ENCODE peak calls at places on chromosomes 7 and 10, in four cellular contexts. D is suprapubic skin, Y is upper lobe of left lung, X is uterus. J is an unnamed sample.

GRCh38 chr10:25556457-25556856 is 377.6 kb upstream of the MYO3A start:
- DNase-seq in X (no peak), Y (no peak), D (no peak), J (no peak)

GRCh38 chr7:129469930-129470329 is 32.4 kb upstream of the SMKR1 start:
- DNase-seq in Y (no peak), D (no peak), X (no peak), J (no peak)

GRCh38 chr10:14665865-14666857 is 108.5 kb downstream of the FAM107B start:
- DNase-seq in X (no peak), D (no peak), Y (no peak), J (no peak)

GRCh38 chr7:152709307-152710133 is 33.6 kb upstream of the XRCC2 start:
- DNase-seq in Y (no peak), X (no peak), D (no peak), J (no peak)

GRCh38 chr10:77771450-77771849 is 133.8 kb upstream of the KCNMA1 start:
- DNase-seq in X (no peak), D (no peak), Y (no peak), J (no peak)

GRCh38 chr7:145020454-145020853 is 184.6 kb upstream of the TPK1 start:
- DNase-seq in Y (no peak), X (no peak), D (no peak), J (no peak)

GRCh38 chr10:13960603-13961002 is 370.1 kb downstream of the FRMD4A start:
- DNase-seq in Y (no peak), X (no peak), D (no peak), J (no peak)

GRCh38 chr10:89550509-89550908 is 15.1 kb upstream of the SLC16A12 start:
- DNase-seq in D (no peak), Y (no peak), X (no peak), J (no peak)

GRCh38 chr10:3889961-3890522 is 105.0 kb upstream of the KLF6 start:
- DNase-seq in D (no peak), Y (no peak), X (no peak), J (no peak)

GRCh38 chr7:111004297-111004901 is 86.5 kb upstream of the LRRN3 start:
- DNase-seq in Y (no peak), D (no peak), X (no peak), J (no peak)

GRCh38 chr7:138963675-138964074 is 17.5 kb downstream of the KIAA1549 start:
- DNase-seq in X (no peak), D (no peak), Y (no peak), J (no peak)

GRCh38 chr7:47181609-47182264 is 400.2 kb downstream of the TNS3 start:
- DNase-seq in Y (no peak), X (no peak), D (no peak), J (no peak)

GRCh38 chr7:22989646-22990587 is 24.0 kb downstream of the HYCC1 start:
- DNase-seq in D (no peak), X (no peak), Y (no peak), J (no peak)

GRCh38 chr10:93410697-93411348 is 71.3 kb downstream of the MYOF start:
- DNase-seq in Y (no peak), X (no peak), D (no peak), J (no peak)

GRCh38 chr10:86703176-86703575 is 34.9 kb downstream of the LDB3 start:
- DNase-seq in D (no peak), Y (no peak), X (no peak), J (no peak)

GRCh38 chr10:79211616-79212015 is 135.7 kb upstream of the PPIF start:
- DNase-seq in D (no peak), Y (no peak), X (no peak), J (no peak)

GRCh38 chr7:64494912-64495461 is 67.9 kb downstream of the ZNF680 start:
- DNase-seq in D (no peak), X (no peak), Y (peak; percentile 69), J (no peak)

DNA sequence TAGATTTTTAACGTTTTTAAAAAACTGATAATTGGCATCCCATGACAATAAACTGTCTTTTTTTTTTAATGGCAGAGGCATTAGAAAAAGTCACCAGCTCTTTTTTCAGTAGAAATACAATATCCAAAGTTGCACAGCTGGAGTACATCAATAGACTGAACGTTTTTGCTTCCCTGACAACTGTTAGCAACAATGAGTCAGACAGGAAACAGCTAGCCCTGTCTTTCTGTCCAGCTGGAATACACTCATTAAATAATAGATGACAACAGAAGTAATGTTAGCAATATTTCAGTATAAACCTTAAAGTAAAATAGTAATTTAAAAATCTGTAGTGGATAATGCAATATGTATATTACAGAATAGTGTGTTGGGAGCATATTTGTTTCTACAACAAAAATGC is 173.5 kb downstream of the SLC16A9 start:
- DNase-seq in X (no peak), D (no peak), Y (no peak), J (no peak)
- TF ChIP-seq POLR2A in X (no peak), D (no peak), Y (no peak), J (no peak)

GRCh38 chr10:105840288-105840770 is 1199.2 kb downstream of the SORCS3 start:
- DNase-seq in D (no peak), X (no peak), Y (no peak), J (no peak)

GRCh38 chr10:105834261-105835059 is 1193.4 kb downstream of the SORCS3 start:
- DNase-seq in D (no peak), X (no peak), Y (no peak), J (no peak)

DNA sequence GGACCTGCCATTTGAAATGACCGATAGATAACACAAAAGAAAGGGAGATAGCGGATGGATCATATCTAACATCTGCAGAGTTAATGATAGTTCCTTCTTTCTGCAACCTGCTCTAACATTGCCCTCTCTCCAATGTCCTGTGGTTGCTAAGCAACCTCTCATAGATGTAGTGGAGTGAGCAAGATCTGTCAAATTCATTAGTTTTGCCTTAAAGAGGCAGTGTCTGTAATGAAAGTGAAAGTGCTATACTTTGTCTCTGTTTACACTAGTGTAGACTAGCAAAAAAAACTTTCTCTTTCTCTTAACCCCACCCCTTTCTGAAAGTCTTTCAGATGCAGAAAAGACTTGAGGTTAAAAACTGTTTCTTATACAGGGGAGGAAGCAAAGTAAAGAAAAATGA is 1196.9 kb downstream of the SORCS3 start:
- DNase-seq in Y (no peak), X (no peak), D (no peak), J (no peak)
- H3K27ac ChIP-seq in Y (no peak overlapping the region), X (no peak overlapping the region), D (no peak overlapping the region), J (no peak overlapping the region)

GRCh38 chr7:2107386-2108085 is 125.2 kb downstream of the MAD1L1 start:
- DNase-seq in D (no peak), Y (peak; percentile 65), X (no peak), J (no peak)

GRCh38 chr7:2106920-2107319 is 125.8 kb downstream of the MAD1L1 start:
- DNase-seq in Y (peak; percentile 78), X (no peak), D (no peak), J (no peak)

GRCh38 chr7:2105917-2106316 is 126.8 kb downstream of the MAD1L1 start:
- DNase-seq in D (no peak), X (no peak), Y (peak; percentile 66), J (no peak)

GRCh38 chr7:2105280-2105679 is 127.5 kb downstream of the MAD1L1 start:
- DNase-seq in D (no peak), Y (peak; percentile 52), X (no peak), J (no peak)

GRCh38 chr7:2106506-2106905 is 126.2 kb downstream of the MAD1L1 start:
- DNase-seq in X (no peak), D (no peak), Y (peak; percentile 56), J (no peak)
- TF ChIP-seq POLR2A in X (no peak), D (no peak), Y (no peak), J (no peak)

GRCh38 chr10:68329506-68329861 is 2.4 kb upstream of the HNRNPH3 start:
- DNase-seq in Y (no peak), D (no peak), X (no peak), J (no peak)
- H3K27ac ChIP-seq in Y (peak overlapping the region; percentile 85), D (peak overlapping the region; percentile 89), X (peak overlapping the region; percentile 100), J (peak overlapping the region; percentile 69)

DNA sequence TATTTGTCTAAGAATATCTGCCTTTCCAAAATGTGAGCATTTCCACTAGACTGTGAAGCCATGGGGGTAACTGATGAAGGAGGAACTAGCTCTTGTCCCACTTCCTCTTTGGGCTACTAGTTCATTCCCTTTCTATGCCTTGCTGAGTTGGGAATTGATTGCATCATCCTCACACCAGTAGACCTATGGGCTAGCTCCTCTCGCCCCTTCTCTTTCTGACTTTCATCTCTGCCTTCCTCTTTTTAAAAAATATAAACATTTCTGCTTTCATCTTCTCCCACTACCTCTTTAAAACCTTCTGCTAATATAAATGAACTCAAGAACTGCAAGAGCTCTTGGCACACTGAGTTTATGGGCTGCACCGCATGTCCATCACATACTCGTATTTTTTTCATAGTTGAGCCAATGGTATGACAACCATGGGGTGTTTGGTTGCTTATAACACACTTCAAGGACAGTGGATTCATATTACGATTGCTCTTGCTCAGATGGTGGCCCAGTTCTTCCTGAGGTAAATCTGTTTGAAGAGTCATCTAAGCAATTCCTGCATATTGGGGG is 182.0 kb downstream of the REEP3 start:
- DNase-seq in X (no peak), D (no peak), Y (no peak), J (no peak)
- TF ChIP-seq POLR2A in X (no peak), D (no peak), Y (no peak), J (no peak)

DNA sequence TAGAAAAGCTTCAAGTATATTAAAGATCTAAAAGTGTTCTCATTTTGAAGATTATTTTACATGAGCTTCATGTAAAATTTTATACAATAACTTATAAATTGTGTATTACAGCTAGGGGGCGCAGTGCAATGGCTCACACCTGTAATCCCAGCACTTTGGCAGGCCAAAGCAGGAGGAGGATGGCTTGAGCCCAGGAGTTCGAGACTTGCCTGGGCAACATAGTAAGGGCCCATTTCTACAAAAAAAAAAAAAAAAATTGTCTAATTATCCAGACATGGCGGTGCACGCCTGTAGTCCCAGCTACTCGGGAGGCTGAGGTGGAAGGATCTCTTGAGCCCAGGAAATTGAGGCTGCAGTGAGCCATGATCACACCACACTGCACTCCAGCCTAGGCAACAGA is 16.6 kb downstream of the ACBD5 start:
- DNase-seq in D (no peak), X (no peak), Y (no peak), J (peak; percentile 49)
- H3K27ac ChIP-seq in D (no peak overlapping the region), X (no peak overlapping the region), Y (no peak overlapping the region), J (no peak overlapping the region)

GRCh38 chr7:133252858-133253521 is at the start of gene EXOC4:
- DNase-seq in Y (peak; percentile 60), X (peak; percentile 92), D (peak; percentile 95), J (peak; percentile 88)
- TF ChIP-seq POLR2A in Y (no peak), X (peak; percentile 38), D (peak; percentile 36), J (no peak)

GRCh38 chr7:148163246-148163645 is 427.3 kb upstream of the C7orf33 start:
- DNase-seq in X (no peak), Y (no peak), D (no peak), J (no peak)
- H3K27ac ChIP-seq in X (no peak overlapping the region), Y (no peak overlapping the region), D (no peak overlapping the region), J (no peak overlapping the region)

GRCh38 chr10:102796407-102797176 is 40.6 kb downstream of the CYP17A1 start:
- DNase-seq in D (peak; percentile 93), Y (peak; percentile 53), X (peak; percentile 81), J (peak; percentile 86)
- TF ChIP-seq POLR2A in D (peak; percentile 35), Y (no peak), X (peak; percentile 9), J (no peak)